ENCODE peak calls at places on chromosomes 11 and 22, in four cellular contexts. One of them, this sample, is unnamed.

GRCh38 chr11:134734446-134734845 is 322.4 kb upstream of the B3GAT1 start:
- DNase-seq in H1: no peak
- DNase-seq in H9: no peak
- DNase-seq in mesendoderm: no peak
- DNase-seq in this sample: no peak

GRCh38 chr11:12105471-12105870 is 4.9 kb upstream of the MICAL2 start:
- DNase-seq in H1: no peak
- DNase-seq in H9: no peak
- DNase-seq in mesendoderm: no peak
- DNase-seq in this sample: no peak

GRCh38 chr22:38967451-38968450 is 10.3 kb downstream of the APOBEC3A start:
- DNase-seq in H9: no peak
- DNase-seq in mesendoderm: no peak
- DNase-seq in H1: no peak
- DNase-seq in this sample: no peak

GRCh38 chr11:76656571-76657081 is 13.9 kb downstream of the LRRC32 start:
- DNase-seq in H1: no peak
- DNase-seq in H9: peak; percentile 25
- DNase-seq in mesendoderm: no peak
- DNase-seq in this sample: no peak

GRCh38 chr11:114036958-114037357 is 22.6 kb upstream of the ZBTB16 start:
- DNase-seq in H9: no peak
- DNase-seq in H1: no peak
- DNase-seq in mesendoderm: no peak
- DNase-seq in this sample: no peak

GRCh38 chr22:23137905-23138520 is 3.8 kb downstream of the RSPH14 start:
- DNase-seq in H1: no peak
- DNase-seq in mesendoderm: peak; percentile 54
- DNase-seq in H9: no peak
- DNase-seq in this sample: no peak

GRCh38 chr11:61701298-61701993 is 21.3 kb downstream of the DAGLA start:
- DNase-seq in H1: peak; percentile 76
- DNase-seq in mesendoderm: peak; percentile 82
- DNase-seq in H9: peak; percentile 85
- DNase-seq in this sample: peak; percentile 16

GRCh38 chr11:73818838-73819237 is 31.2 kb downstream of the MRPL48 start:
- DNase-seq in H1: no peak
- DNase-seq in mesendoderm: peak; percentile 85
- DNase-seq in H9: no peak
- DNase-seq in this sample: peak; percentile 55

GRCh38 chr11:71435278-71435951 is 12.8 kb downstream of the DHCR7 start:
- DNase-seq in mesendoderm: no peak
- DNase-seq in H9: no peak
- DNase-seq in H1: no peak
- DNase-seq in this sample: no peak

GRCh38 chr22:36027960-36028645 is 521 bp downstream of the RBFOX2 start:
- DNase-seq in H9: no peak
- DNase-seq in mesendoderm: peak; percentile 77
- DNase-seq in H1: peak; percentile 83
- DNase-seq in this sample: no peak

GRCh38 chr11:119085523-119085878 is 820 bp downstream of the HMBS start:
- DNase-seq in H9: no peak
- DNase-seq in H1: no peak
- DNase-seq in mesendoderm: no peak
- DNase-seq in this sample: no peak

GRCh38 chr11:9664276-9665171 is 647 bp downstream of the SWAP70 start:
- DNase-seq in H9: peak; percentile 39
- DNase-seq in H1: no peak
- DNase-seq in mesendoderm: peak; percentile 80
- DNase-seq in this sample: peak; percentile 34

GRCh38 chr11:30561691-30562412 is 24.3 kb downstream of the MPPED2 start:
- DNase-seq in H1: no peak
- DNase-seq in mesendoderm: no peak
- DNase-seq in H9: no peak
- DNase-seq in this sample: peak; percentile 42

GRCh38 chr11:116112031-116112935 is 608.1 kb upstream of the CADM1 start:
- DNase-seq in H1: no peak
- DNase-seq in mesendoderm: no peak
- DNase-seq in H9: peak; percentile 15
- DNase-seq in this sample: no peak

GRCh38 chr11:117639601-117640000 is 157.4 kb downstream of the DSCAML1 start:
- DNase-seq in H1: no peak
- DNase-seq in mesendoderm: no peak
- DNase-seq in H9: no peak
- DNase-seq in this sample: no peak

GRCh38 chr11:1267441-1268100 is 41.9 kb downstream of the TOLLIP start:
- DNase-seq in mesendoderm: no peak
- DNase-seq in H1: no peak
- DNase-seq in H9: no peak
- DNase-seq in this sample: no peak

GRCh38 chr11:133947298-133947905 is 9.4 kb downstream of the IGSF9B start:
- DNase-seq in H9: peak; percentile 88
- DNase-seq in mesendoderm: peak; percentile 90
- DNase-seq in H1: peak; percentile 87
- DNase-seq in this sample: peak; percentile 23

GRCh38 chr11:68581439-68581838 is 102.9 kb upstream of the GAL start:
- DNase-seq in H9: no peak
- DNase-seq in H1: no peak
- DNase-seq in mesendoderm: no peak
- DNase-seq in this sample: no peak

GRCh38 chr11:656866-657265 is 19.8 kb downstream of the DRD4 start:
- DNase-seq in mesendoderm: no peak
- DNase-seq in H1: no peak
- DNase-seq in H9: no peak
- DNase-seq in this sample: no peak

GRCh38 chr11:46896719-46897406 is 21.5 kb downstream of the LRP4 start:
- DNase-seq in mesendoderm: peak; percentile 54
- DNase-seq in H9: no peak
- DNase-seq in H1: no peak
- DNase-seq in this sample: peak; percentile 37

GRCh38 chr11:123454060-123454651 is 24.1 kb downstream of the GRAMD1B start:
- DNase-seq in mesendoderm: peak; percentile 95
- DNase-seq in H9: no peak
- DNase-seq in H1: no peak
- DNase-seq in this sample: peak; percentile 61

GRCh38 chr11:34068098-34068497 is 16.6 kb downstream of the CAPRIN1 start:
- DNase-seq in H1: no peak
- DNase-seq in mesendoderm: no peak
- DNase-seq in H9: no peak
- DNase-seq in this sample: peak; percentile 64

GRCh38 chr11:78952866-78953265 is 378.2 kb upstream of the NARS2 start:
- DNase-seq in mesendoderm: no peak
- DNase-seq in H1: no peak
- DNase-seq in H9: no peak
- DNase-seq in this sample: no peak

GRCh38 chr11:73752903-73753302 is 8.0 kb downstream of the RAB6A start:
- DNase-seq in mesendoderm: no peak
- DNase-seq in H9: no peak
- DNase-seq in H1: peak; percentile 44
- DNase-seq in this sample: no peak

GRCh38 chr11:12642040-12642439 is 32.2 kb upstream of the TEAD1 start:
- DNase-seq in mesendoderm: no peak
- DNase-seq in H1: no peak
- DNase-seq in H9: no peak
- DNase-seq in this sample: peak; percentile 68

GRCh38 chr11:1300569-1301187 is 8.8 kb downstream of the TOLLIP start:
- DNase-seq in H9: peak; percentile 24
- DNase-seq in mesendoderm: no peak
- DNase-seq in H1: peak; percentile 42
- DNase-seq in this sample: no peak

GRCh38 chr22:26259510-26259909 is 90.2 kb downstream of the SEZ6L start:
- DNase-seq in H1: peak; percentile 73
- DNase-seq in mesendoderm: peak; percentile 86
- DNase-seq in H9: peak; percentile 70
- DNase-seq in this sample: peak; percentile 8

GRCh38 chr11:15688351-15688792 is 573.6 kb downstream of the INSC start:
- DNase-seq in H1: no peak
- DNase-seq in mesendoderm: no peak
- DNase-seq in H9: no peak
- DNase-seq in this sample: peak; percentile 68

GRCh38 chr11:73321342-73322110 is 13.4 kb downstream of the ARHGEF17 start:
- DNase-seq in H1: no peak
- DNase-seq in mesendoderm: no peak
- DNase-seq in H9: no peak
- DNase-seq in this sample: peak; percentile 84

GRCh38 chr11:17775035-17775348 is 40.4 kb downstream of the KCNC1 start:
- DNase-seq in mesendoderm: no peak
- DNase-seq in H1: no peak
- DNase-seq in H9: no peak
- DNase-seq in this sample: no peak

GRCh38 chr11:29310016-29310415 is 706.8 kb downstream of the KCNA4 start:
- DNase-seq in H9: no peak
- DNase-seq in mesendoderm: no peak
- DNase-seq in H1: no peak
- DNase-seq in this sample: peak; percentile 95

GRCh38 chr22:37898441-37899181 is 7.5 kb upstream of the MICALL1 start:
- DNase-seq in H1: peak; percentile 60
- DNase-seq in mesendoderm: peak; percentile 51
- DNase-seq in H9: peak; percentile 89
- DNase-seq in this sample: no peak

GRCh38 chr22:43838571-43839307 is 23.6 kb downstream of the SULT4A1 start:
- DNase-seq in H1: no peak
- DNase-seq in H9: no peak
- DNase-seq in mesendoderm: no peak
- DNase-seq in this sample: no peak

DNA sequence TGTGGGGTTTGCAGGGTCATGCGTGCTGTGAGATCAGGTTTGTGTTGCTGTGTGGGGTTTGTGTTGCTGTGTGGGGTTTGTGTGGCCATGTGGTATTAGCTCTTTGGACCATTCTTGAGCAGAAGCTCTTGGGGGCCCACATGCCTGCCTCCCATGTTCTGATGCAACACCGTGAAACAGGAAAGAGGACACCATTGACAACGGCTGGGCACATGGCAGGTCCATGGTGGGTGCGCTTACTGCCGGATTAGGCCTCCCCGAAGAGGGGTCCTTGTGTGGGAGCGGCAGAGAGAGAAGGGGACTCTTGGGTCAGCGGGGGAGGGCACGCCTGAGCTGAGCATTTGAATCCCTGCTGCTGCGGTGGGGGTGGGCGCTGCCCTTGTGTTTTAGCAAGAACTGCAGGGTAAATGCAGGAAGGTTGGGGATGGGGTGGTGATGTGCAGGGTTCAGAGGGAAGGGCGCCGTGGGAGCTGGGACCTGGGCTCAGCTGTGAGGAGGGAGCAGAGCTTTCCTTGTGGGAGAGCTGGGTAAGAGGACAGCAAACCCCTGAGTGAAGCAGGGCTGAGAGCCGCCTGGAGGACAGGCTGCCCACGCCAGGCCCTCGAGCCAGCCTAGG is 361.5 kb downstream of the TBC1D22A start:
- DNase-seq in mesendoderm: peak; percentile 26
- DNase-seq in H9: no peak
- DNase-seq in H1: no peak
- DNase-seq in this sample: no peak
- H3K56ac ChIP-seq in mesendoderm: no peak overlapping the region
- H3K56ac ChIP-seq in H9: no peak overlapping the region
- H3K56ac ChIP-seq in H1: no peak overlapping the region
- H3K56ac ChIP-seq in this sample: no peak overlapping the region

DNA sequence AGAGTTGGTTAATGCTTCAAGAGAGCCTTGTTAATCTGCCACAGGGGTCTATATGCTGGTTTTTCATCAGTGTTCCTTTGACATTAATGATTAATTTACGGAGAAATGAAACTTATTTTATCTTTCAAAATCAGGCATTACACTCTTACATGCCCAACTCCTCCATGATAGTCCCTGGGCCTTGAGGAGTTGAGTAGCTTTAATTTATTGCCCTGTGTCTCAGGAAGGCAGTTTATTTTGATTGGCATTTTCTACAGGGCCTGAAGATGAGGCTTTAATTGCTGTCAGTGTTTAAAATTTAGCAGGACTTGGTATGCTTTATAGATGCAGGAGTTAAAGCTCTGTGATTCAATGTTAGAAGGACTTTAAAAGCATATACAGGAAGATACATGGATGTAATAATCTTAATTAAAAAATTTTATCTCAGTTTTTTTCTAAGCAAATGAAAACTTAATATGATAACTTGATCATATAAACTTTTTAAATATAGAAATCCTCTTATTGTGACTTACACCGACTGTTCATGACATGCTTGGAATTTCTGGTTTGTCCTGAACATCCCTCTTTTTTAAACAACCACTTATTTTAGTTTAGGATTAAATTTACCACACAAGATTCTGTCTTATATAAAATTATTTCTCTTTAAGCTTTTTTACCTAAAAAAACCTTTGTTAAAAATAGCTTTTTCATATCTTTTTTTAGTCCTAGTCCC is 12.2 kb downstream of the GLYAT start:
- DNase-seq in H9: no peak
- DNase-seq in H1: no peak
- DNase-seq in mesendoderm: peak; percentile 8
- DNase-seq in this sample: no peak
- H3K56ac ChIP-seq in H9: no peak overlapping the region
- H3K56ac ChIP-seq in H1: no peak overlapping the region
- H3K56ac ChIP-seq in mesendoderm: no peak overlapping the region
- H3K56ac ChIP-seq in this sample: no peak overlapping the region

DNA sequence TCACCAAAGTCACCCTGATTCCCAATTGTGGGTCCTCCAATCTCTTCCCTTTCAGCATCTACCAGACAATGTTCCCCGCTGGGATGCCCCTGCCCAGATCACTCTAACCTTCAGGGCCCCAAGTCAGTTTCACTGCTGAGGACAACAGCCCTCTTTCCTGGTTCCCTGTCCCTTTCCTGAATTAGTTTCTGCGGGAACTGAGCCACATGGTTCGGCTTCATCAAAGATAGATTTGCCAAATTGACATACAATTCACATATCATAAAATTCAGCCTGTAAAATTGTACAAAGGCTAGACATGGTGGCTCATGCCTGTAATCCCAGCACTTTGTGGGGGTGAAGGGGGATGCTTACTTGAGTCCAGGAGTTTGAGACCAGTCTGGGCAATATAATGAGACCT is 10.1 kb downstream of the PRDX5 start:
- DNase-seq in H9: no peak
- DNase-seq in H1: no peak
- DNase-seq in mesendoderm: no peak
- DNase-seq in this sample: no peak
- H3K56ac ChIP-seq in H9: no peak overlapping the region
- H3K56ac ChIP-seq in H1: no peak overlapping the region
- H3K56ac ChIP-seq in mesendoderm: no peak overlapping the region
- H3K56ac ChIP-seq in this sample: no peak overlapping the region

GRCh38 chr11:125229006-125229405 is 64.5 kb downstream of the PKNOX2 start:
- DNase-seq in H1: no peak
- DNase-seq in mesendoderm: peak; percentile 47
- DNase-seq in H9: peak; percentile 62
- DNase-seq in this sample: no peak
- H3K56ac ChIP-seq in H1: peak overlapping the region; percentile 36
- H3K56ac ChIP-seq in mesendoderm: no peak overlapping the region
- H3K56ac ChIP-seq in H9: no peak overlapping the region
- H3K56ac ChIP-seq in this sample: no peak overlapping the region

This sample was measured in IMR-90.